ENCODE peak calls at places on chromosomes 7 and 10, in four cellular contexts. One of them, this sample, is unnamed.

GRCh38 chr7:41508755-41509154 is 194.1 kb downstream of the INHBA start:
- DNase-seq in mucosa of descending colon: no peak
- DNase-seq in cardiac fibroblast: peak
- DNase-seq in IMR-90: no peak
- DNase-seq in this sample: peak

GRCh38 chr7:37643876-37644275 is 39.7 kb upstream of the GPR141 start:
- DNase-seq in mucosa of descending colon: no peak
- DNase-seq in cardiac fibroblast: no peak
- DNase-seq in IMR-90: no peak
- DNase-seq in this sample: no peak

GRCh38 chr10:42482411-42482810 is 156.0 kb downstream of the ZNF33B start:
- DNase-seq in mucosa of descending colon: no peak
- DNase-seq in cardiac fibroblast: no peak
- DNase-seq in IMR-90: peak
- DNase-seq in this sample: no peak

GRCh38 chr7:1320616-1321289 is 88.1 kb downstream of the UNCX start:
- DNase-seq in mucosa of descending colon: no peak
- DNase-seq in cardiac fibroblast: no peak
- DNase-seq in IMR-90: no peak
- DNase-seq in this sample: no peak

GRCh38 chr10:22005763-22006162 is 2.2 kb upstream of the DNAJC1 start:
- DNase-seq in mucosa of descending colon: no peak
- DNase-seq in cardiac fibroblast: no peak
- DNase-seq in IMR-90: no peak
- DNase-seq in this sample: no peak

GRCh38 chr10:125553091-125553490 is 129.9 kb downstream of the TEX36 start:
- DNase-seq in mucosa of descending colon: no peak
- DNase-seq in cardiac fibroblast: no peak
- DNase-seq in IMR-90: no peak
- DNase-seq in this sample: no peak

GRCh38 chr10:62620491-62620890 is 184.0 kb upstream of the ADO start:
- DNase-seq in mucosa of descending colon: no peak
- DNase-seq in cardiac fibroblast: no peak
- DNase-seq in IMR-90: no peak
- DNase-seq in this sample: no peak

GRCh38 chr7:29471444-29472138 is 92.0 kb upstream of the PRR15 start:
- DNase-seq in mucosa of descending colon: peak
- DNase-seq in cardiac fibroblast: no peak
- DNase-seq in IMR-90: no peak
- DNase-seq in this sample: no peak

GRCh38 chr10:35606423-35606822 is 1.3 kb downstream of the GJD4 start:
- DNase-seq in mucosa of descending colon: no peak
- DNase-seq in cardiac fibroblast: peak
- DNase-seq in IMR-90: peak
- DNase-seq in this sample: peak

GRCh38 chr7:151857866-151858440 is 19.0 kb downstream of the PRKAG2 start:
- DNase-seq in mucosa of descending colon: no peak
- DNase-seq in cardiac fibroblast: no peak
- DNase-seq in IMR-90: no peak
- DNase-seq in this sample: no peak

GRCh38 chr10:29688230-29688634 is 53.5 kb upstream of the SVIL start:
- DNase-seq in mucosa of descending colon: no peak
- DNase-seq in cardiac fibroblast: no peak
- DNase-seq in IMR-90: no peak
- DNase-seq in this sample: peak

GRCh38 chr10:93826355-93826754 is 67.4 kb upstream of the SLC35G1 start:
- DNase-seq in mucosa of descending colon: no peak
- DNase-seq in cardiac fibroblast: no peak
- DNase-seq in IMR-90: no peak
- DNase-seq in this sample: no peak

GRCh38 chr10:13990392-13990805 is 340.3 kb downstream of the FRMD4A start:
- DNase-seq in mucosa of descending colon: no peak
- DNase-seq in cardiac fibroblast: peak
- DNase-seq in IMR-90: peak
- DNase-seq in this sample: peak

GRCh38 chr7:55474944-55475911 is 97.1 kb downstream of the VOPP1 start:
- DNase-seq in mucosa of descending colon: no peak
- DNase-seq in cardiac fibroblast: no peak
- DNase-seq in IMR-90: no peak
- DNase-seq in this sample: no peak

GRCh38 chr10:5534051-5534821 is 9.5 kb downstream of the CALML3 start:
- DNase-seq in mucosa of descending colon: peak
- DNase-seq in cardiac fibroblast: peak
- DNase-seq in IMR-90: no peak
- DNase-seq in this sample: peak

GRCh38 chr7:42926204-42926603 is 5.8 kb downstream of the PSMA2 start:
- DNase-seq in mucosa of descending colon: no peak
- DNase-seq in cardiac fibroblast: no peak
- DNase-seq in IMR-90: no peak
- DNase-seq in this sample: no peak

GRCh38 chr7:1536768-1537630 is 6.5 kb downstream of the MAFK start:
- DNase-seq in mucosa of descending colon: peak
- DNase-seq in cardiac fibroblast: peak
- DNase-seq in IMR-90: peak
- DNase-seq in this sample: peak

GRCh38 chr7:47361229-47361628 is 220.7 kb downstream of the TNS3 start:
- DNase-seq in mucosa of descending colon: no peak
- DNase-seq in cardiac fibroblast: no peak
- DNase-seq in IMR-90: no peak
- DNase-seq in this sample: no peak

GRCh38 chr7:23347682-23348180 is 48.6 kb downstream of the MALSU1 start:
- DNase-seq in mucosa of descending colon: no peak
- DNase-seq in cardiac fibroblast: peak
- DNase-seq in IMR-90: peak
- DNase-seq in this sample: peak

GRCh38 chr7:50662996-50663395 is 97.8 kb upstream of the DDC start:
- DNase-seq in mucosa of descending colon: no peak
- DNase-seq in cardiac fibroblast: no peak
- DNase-seq in IMR-90: no peak
- DNase-seq in this sample: no peak

GRCh38 chr10:121510201-121510771 is 88.0 kb downstream of the FGFR2 start:
- DNase-seq in mucosa of descending colon: no peak
- DNase-seq in cardiac fibroblast: no peak
- DNase-seq in IMR-90: no peak
- DNase-seq in this sample: no peak

GRCh38 chr10:11636761-11637166 is 25.3 kb upstream of the USP6NL start:
- DNase-seq in mucosa of descending colon: no peak
- DNase-seq in cardiac fibroblast: no peak
- DNase-seq in IMR-90: no peak
- DNase-seq in this sample: no peak

GRCh38 chr10:12720217-12720981 is 281.1 kb downstream of the CCDC3 start:
- DNase-seq in mucosa of descending colon: peak
- DNase-seq in cardiac fibroblast: peak
- DNase-seq in IMR-90: peak
- DNase-seq in this sample: peak

GRCh38 chr10:29212597-29212996 is 76.3 kb upstream of the LYZL1 start:
- DNase-seq in mucosa of descending colon: no peak
- DNase-seq in cardiac fibroblast: no peak
- DNase-seq in IMR-90: no peak
- DNase-seq in this sample: no peak

GRCh38 chr7:2017914-2018785 is 214.6 kb downstream of the MAD1L1 start:
- DNase-seq in mucosa of descending colon: peak
- DNase-seq in cardiac fibroblast: no peak
- DNase-seq in IMR-90: no peak
- DNase-seq in this sample: no peak

GRCh38 chr10:10911471-10911921 is 106.2 kb upstream of the CELF2 start:
- DNase-seq in mucosa of descending colon: peak
- DNase-seq in cardiac fibroblast: peak
- DNase-seq in IMR-90: peak
- DNase-seq in this sample: peak

GRCh38 chr7:34747842-34748241 is 89.8 kb downstream of the NPSR1 start:
- DNase-seq in mucosa of descending colon: no peak
- DNase-seq in cardiac fibroblast: no peak
- DNase-seq in IMR-90: no peak
- DNase-seq in this sample: peak

GRCh38 chr7:81752318-81752714 is 17.5 kb downstream of the HGF start:
- DNase-seq in mucosa of descending colon: no peak
- DNase-seq in cardiac fibroblast: no peak
- DNase-seq in IMR-90: no peak
- DNase-seq in this sample: no peak

GRCh38 chr10:132511692-132512442 is 25.7 kb upstream of the INPP5A start:
- DNase-seq in mucosa of descending colon: no peak
- DNase-seq in cardiac fibroblast: no peak
- DNase-seq in IMR-90: no peak
- DNase-seq in this sample: peak

GRCh38 chr7:27104244-27105149 is 2.0 kb upstream of the HOXA2 start:
- DNase-seq in mucosa of descending colon: peak
- DNase-seq in cardiac fibroblast: no peak
- DNase-seq in IMR-90: peak
- DNase-seq in this sample: no peak

GRCh38 chr10:786666-787512 is 97.4 kb upstream of the DIP2C start:
- DNase-seq in mucosa of descending colon: no peak
- DNase-seq in cardiac fibroblast: no peak
- DNase-seq in IMR-90: no peak
- DNase-seq in this sample: no peak

GRCh38 chr7:134645478-134645877 is 1.2 kb upstream of the BPGM start:
- DNase-seq in mucosa of descending colon: no peak
- DNase-seq in cardiac fibroblast: no peak
- DNase-seq in IMR-90: no peak
- DNase-seq in this sample: no peak

GRCh38 chr10:129476431-129476830 is 9.4 kb downstream of the MGMT start:
- DNase-seq in mucosa of descending colon: no peak
- DNase-seq in cardiac fibroblast: no peak
- DNase-seq in IMR-90: no peak
- DNase-seq in this sample: no peak

GRCh38 chr7:72924748-72925545 is at the start of gene POM121:
- DNase-seq in mucosa of descending colon: peak
- DNase-seq in cardiac fibroblast: peak
- DNase-seq in IMR-90: peak
- DNase-seq in this sample: peak

GRCh38 chr7:116630932-116631449 is 41.0 kb upstream of the MET start:
- DNase-seq in mucosa of descending colon: peak
- DNase-seq in cardiac fibroblast: peak
- DNase-seq in IMR-90: peak
- DNase-seq in this sample: peak

GRCh38 chr7:116632349-116632748 is 39.6 kb upstream of the MET start:
- DNase-seq in mucosa of descending colon: no peak
- DNase-seq in cardiac fibroblast: no peak
- DNase-seq in IMR-90: peak
- DNase-seq in this sample: no peak

GRCh38 chr7:116631676-116632075 is 40.3 kb upstream of the MET start:
- DNase-seq in mucosa of descending colon: no peak
- DNase-seq in cardiac fibroblast: no peak
- DNase-seq in IMR-90: no peak
- DNase-seq in this sample: no peak

GRCh38 chr7:116630357-116630756 is 41.6 kb upstream of the MET start:
- DNase-seq in mucosa of descending colon: no peak
- DNase-seq in cardiac fibroblast: no peak
- DNase-seq in IMR-90: no peak
- DNase-seq in this sample: no peak

DNA sequence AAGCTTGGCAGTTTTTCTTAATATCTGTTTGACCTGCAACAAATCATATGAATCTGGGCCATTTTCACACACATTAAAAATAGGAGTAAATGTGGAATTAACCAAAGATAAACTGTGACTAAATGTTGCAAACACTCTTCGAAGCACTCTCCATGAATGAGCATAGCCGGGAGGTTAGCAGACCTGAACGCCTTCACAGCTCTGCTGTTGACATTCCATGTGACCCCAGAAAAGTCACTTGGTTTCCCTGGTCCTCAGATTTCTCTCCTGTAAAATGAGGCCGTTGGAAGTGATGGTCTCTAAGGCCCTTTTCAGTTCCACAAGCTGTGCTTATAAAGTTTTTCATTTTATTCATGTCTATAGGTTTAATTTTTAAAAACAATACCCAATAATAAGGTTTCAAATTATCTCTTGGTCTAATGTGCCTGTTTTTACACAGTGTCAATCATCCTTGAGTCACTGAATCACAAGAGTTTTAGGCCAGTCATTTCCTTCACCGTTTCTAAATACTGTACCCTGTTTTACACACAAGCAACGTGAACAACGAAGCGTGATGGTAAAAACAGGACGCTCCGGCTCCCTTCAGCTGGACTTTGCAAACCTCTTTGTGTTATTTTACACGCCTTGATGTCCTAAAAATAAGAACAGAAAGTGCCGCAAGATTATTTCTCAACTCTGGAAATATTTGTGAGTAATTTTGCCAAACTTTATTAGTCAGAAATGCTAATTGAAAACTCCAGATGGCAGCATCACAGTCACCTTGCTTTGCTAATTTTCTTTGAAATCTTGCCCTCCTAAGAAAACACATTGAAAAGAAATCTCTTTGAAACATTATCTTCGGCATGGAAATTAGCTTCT is 38.6 kb upstream of the MET start:
- DNase-seq in mucosa of descending colon: no peak
- DNase-seq in cardiac fibroblast: peak
- DNase-seq in IMR-90: no peak
- DNase-seq in this sample: peak
- TF ChIP-seq CTCF in mucosa of descending colon: no peak
- TF ChIP-seq CTCF in cardiac fibroblast: no peak
- TF ChIP-seq CTCF in IMR-90: no peak
- TF ChIP-seq CTCF in this sample: no peak

GRCh38 chr10:102997998-102998397 is 79.9 kb downstream of the CNNM2 start:
- DNase-seq in mucosa of descending colon: no peak
- DNase-seq in cardiac fibroblast: no peak
- DNase-seq in IMR-90: no peak
- DNase-seq in this sample: no peak

GRCh38 chr10:102998508-102998907 is 80.4 kb downstream of the CNNM2 start:
- DNase-seq in mucosa of descending colon: no peak
- DNase-seq in cardiac fibroblast: no peak
- DNase-seq in IMR-90: no peak
- DNase-seq in this sample: no peak

GRCh38 chr10:102996876-102997275 is 78.8 kb downstream of the CNNM2 start:
- DNase-seq in mucosa of descending colon: no peak
- DNase-seq in cardiac fibroblast: no peak
- DNase-seq in IMR-90: no peak
- DNase-seq in this sample: no peak

GRCh38 chr10:102994551-102995295 is 76.6 kb downstream of the CNNM2 start:
- DNase-seq in mucosa of descending colon: no peak
- DNase-seq in cardiac fibroblast: no peak
- DNase-seq in IMR-90: no peak
- DNase-seq in this sample: no peak
- H3K4me3 ChIP-seq in mucosa of descending colon: no peak
- H3K4me3 ChIP-seq in cardiac fibroblast: no peak
- H3K4me3 ChIP-seq in IMR-90: no peak
- H3K4me3 ChIP-seq in this sample: no peak

GRCh38 chr10:31468536-31468859 is 149.5 kb downstream of the ZEB1 start:
- DNase-seq in mucosa of descending colon: no peak
- DNase-seq in cardiac fibroblast: no peak
- DNase-seq in IMR-90: no peak
- DNase-seq in this sample: no peak

GRCh38 chr10:31466313-31466712 is 147.3 kb downstream of the ZEB1 start:
- DNase-seq in mucosa of descending colon: no peak
- DNase-seq in cardiac fibroblast: no peak
- DNase-seq in IMR-90: no peak
- DNase-seq in this sample: no peak

GRCh38 chr10:31464552-31464951 is 145.5 kb downstream of the ZEB1 start:
- DNase-seq in mucosa of descending colon: no peak
- DNase-seq in cardiac fibroblast: no peak
- DNase-seq in IMR-90: no peak
- DNase-seq in this sample: no peak

GRCh38 chr10:31467791-31468535 is 148.9 kb downstream of the ZEB1 start:
- DNase-seq in mucosa of descending colon: peak
- DNase-seq in cardiac fibroblast: peak
- DNase-seq in IMR-90: no peak
- DNase-seq in this sample: peak
- TF ChIP-seq CTCF in mucosa of descending colon: no peak
- TF ChIP-seq CTCF in cardiac fibroblast: peak
- TF ChIP-seq CTCF in IMR-90: peak
- TF ChIP-seq CTCF in this sample: peak

GRCh38 chr7:143363011-143363937 is 761 bp upstream of the FAM131B start:
- DNase-seq in mucosa of descending colon: no peak
- DNase-seq in cardiac fibroblast: no peak
- DNase-seq in IMR-90: no peak
- DNase-seq in this sample: no peak
- H3K4me3 ChIP-seq in mucosa of descending colon: no peak
- H3K4me3 ChIP-seq in cardiac fibroblast: peak
- H3K4me3 ChIP-seq in IMR-90: peak
- H3K4me3 ChIP-seq in this sample: no peak